ENCODE peak calls at places on chromosomes 12 and 14, in ten cellular contexts. K, V, E, Z, G, I, W, A, Y and U are unnamed samples.

GRCh38 chr14:103255555-103255954 is 78.5 kb upstream of the EIF5 start:
- DNase-seq in K (no peak), V (no peak), E (no peak), Z (no peak), G (no peak), I (no peak), W (no peak), A (no peak), Y (no peak), U (no peak)

GRCh38 chr12:90741611-90742010 is 213.4 kb downstream of the CCER1 start:
- DNase-seq in K (peak; percentile 18), V (no peak), E (no peak), Z (no peak), G (no peak), I (peak; percentile 2), W (no peak), A (no peak), Y (peak; percentile 1), U (no peak)

GRCh38 chr12:104575442-104575841 is 118.7 kb downstream of the CHST11 start:
- DNase-seq in K (no peak), V (no peak), E (no peak), Z (no peak), G (no peak), I (no peak), W (no peak), A (no peak), Y (no peak), U (no peak)

GRCh38 chr12:120853188-120853587 is 51.0 kb downstream of the SPPL3 start:
- DNase-seq in K (no peak), V (no peak), E (no peak), Z (no peak), G (no peak), I (no peak), W (no peak), A (no peak), Y (peak; percentile 51), U (no peak)

GRCh38 chr14:68109132-68109531 is 289.6 kb downstream of the RAD51B start:
- DNase-seq in K (no peak), V (no peak), E (no peak), Z (no peak), G (no peak), I (peak; percentile 18), W (no peak), A (no peak), Y (peak; percentile 69), U (no peak)

GRCh38 chr12:52300796-52301691 is 9.7 kb upstream of the KRT81 start:
- DNase-seq in K (no peak), V (no peak), E (no peak), Z (no peak), G (no peak), I (no peak), W (no peak), A (no peak), Y (no peak), U (no peak)

GRCh38 chr12:132187646-132188450 is 43.6 kb downstream of the NOC4L start:
- DNase-seq in K (no peak), V (no peak), E (no peak), Z (no peak), G (no peak), I (no peak), W (no peak), A (no peak), Y (no peak), U (no peak)

GRCh38 chr12:109726511-109727038 is 12.9 kb downstream of the FAM222A start:
- DNase-seq in K (no peak), V (no peak), E (no peak), Z (no peak), G (no peak), I (no peak), W (no peak), A (no peak), Y (no peak), U (no peak)

GRCh38 chr12:12331896-12332295 is 18.1 kb downstream of the MANSC1 start:
- DNase-seq in K (no peak), V (no peak), E (no peak), Z (no peak), G (no peak), I (no peak), W (no peak), A (no peak), Y (no peak), U (no peak)

GRCh38 chr14:96225745-96226151 is 21.1 kb downstream of the BDKRB2 start:
- DNase-seq in K (no peak), V (no peak), E (no peak), Z (peak; percentile 62), G (no peak), I (peak; percentile 86), W (no peak), A (no peak), Y (no peak), U (no peak)

GRCh38 chr14:36070056-36071043 is 106.2 kb downstream of the PTCSC3 start:
- DNase-seq in K (peak; percentile 9), V (no peak), E (no peak), Z (peak; percentile 71), G (no peak), I (peak; percentile 72), W (peak; percentile 39), A (no peak), Y (peak; percentile 62), U (peak; percentile 60)

GRCh38 chr12:8145754-8146415 is 10.9 kb upstream of the ZNF705A start:
- DNase-seq in K (peak; percentile 72), V (no peak), E (no peak), Z (peak; percentile 50), G (no peak), I (peak; percentile 86), W (no peak), A (peak; percentile 32), Y (peak; percentile 93), U (no peak)

GRCh38 chr12:46174061-46174662 is 94.7 kb downstream of the SLC38A1 start:
- DNase-seq in K (no peak), V (no peak), E (no peak), Z (no peak), G (no peak), I (no peak), W (no peak), A (no peak), Y (no peak), U (peak; percentile 15)

GRCh38 chr14:99671230-99672224 is 12.6 kb upstream of the CYP46A1 start:
- DNase-seq in K (no peak), V (no peak), E (no peak), Z (no peak), G (no peak), I (no peak), W (no peak), A (peak; percentile 60), Y (peak; percentile 21), U (no peak)

GRCh38 chr14:98297567-98297966 is 974.4 kb downstream of the BCL11B start:
- DNase-seq in K (no peak), V (no peak), E (no peak), Z (no peak), G (no peak), I (no peak), W (no peak), A (no peak), Y (no peak), U (no peak)

GRCh38 chr14:63614964-63615363 is 26.7 kb downstream of the WDR89 start:
- DNase-seq in K (no peak), V (no peak), E (no peak), Z (no peak), G (no peak), I (peak; percentile 43), W (no peak), A (no peak), Y (peak; percentile 11), U (no peak)

GRCh38 chr14:34650786-34651584 is 21.0 kb upstream of the SNX6 start:
- DNase-seq in K (peak; percentile 99), V (no peak), E (no peak), Z (peak; percentile 88), G (no peak), I (peak; percentile 90), W (no peak), A (no peak), Y (peak; percentile 99), U (no peak)

GRCh38 chr12:60415361-60415760 is 819.5 kb downstream of the SLC16A7 start:
- DNase-seq in K (peak; percentile 13), V (no peak), E (no peak), Z (no peak), G (no peak), I (no peak), W (no peak), A (no peak), Y (peak; percentile 47), U (no peak)

GRCh38 chr12:25979563-25979962 is 21.1 kb downstream of the RASSF8 start:
- DNase-seq in K (no peak), V (no peak), E (no peak), Z (no peak), G (no peak), I (no peak), W (no peak), A (no peak), Y (no peak), U (no peak)

GRCh38 chr14:38339704-38340103 is 83.8 kb upstream of the CLEC14A start:
- DNase-seq in K (peak; percentile 69), V (no peak), E (no peak), Z (peak; percentile 13), G (no peak), I (peak; percentile 76), W (no peak), A (no peak), Y (peak; percentile 24), U (no peak)